ENCODE peak calls at places on chromosomes 3 and 15, in eight cellular contexts. B, F, P, A, R, I, E and K are unnamed samples.

GRCh38 chr3:149224736-149225594 is 3.3 kb upstream of the CP start:
- DNase-seq in B (no peak), F (no peak), P (no peak), A (peak), R (peak), I (peak), E (peak), K (no peak)

GRCh38 chr3:137542049-137542448 is 222.1 kb upstream of the SOX14 start:
- DNase-seq in B (no peak), F (no peak), P (no peak), A (no peak), R (no peak), I (no peak), E (no peak), K (no peak)

GRCh38 chr3:161689699-161690098 is 193.1 kb downstream of the OTOL1 start:
- DNase-seq in B (no peak), F (no peak), P (no peak), A (no peak), R (no peak), I (no peak), E (no peak), K (no peak)

GRCh38 chr3:143123353-143123974 is 3.9 kb downstream of the CHST2 start:
- DNase-seq in B (no peak), F (no peak), P (no peak), A (no peak), R (peak), I (no peak), E (no peak), K (no peak)

GRCh38 chr3:59064276-59064675 is 14.5 kb upstream of the CFAP20DC start:
- DNase-seq in B (no peak), F (no peak), P (no peak), A (no peak), R (peak), I (no peak), E (no peak), K (no peak)

GRCh38 chr15:31474059-31474868 is 147.6 kb downstream of the KLF13 start:
- DNase-seq in B (no peak), F (no peak), P (no peak), A (no peak), R (peak), I (no peak), E (no peak), K (no peak)

GRCh38 chr3:177781686-177782161 is 584.4 kb upstream of the TBL1XR1 start:
- DNase-seq in B (no peak), F (peak), P (peak), A (peak), R (no peak), I (peak), E (peak), K (no peak)

GRCh38 chr3:4826237-4827100 is 152.8 kb upstream of the BHLHE40 start:
- DNase-seq in B (no peak), F (peak), P (peak), A (peak), R (no peak), I (peak), E (peak), K (peak)

GRCh38 chr3:179943097-179943880 is 93.4 kb downstream of the PEX5L start:
- DNase-seq in B (no peak), F (no peak), P (no peak), A (peak), R (no peak), I (no peak), E (no peak), K (no peak)

GRCh38 chr3:69770219-69770618 is 31.0 kb downstream of the MITF start:
- DNase-seq in B (no peak), F (no peak), P (no peak), A (no peak), R (no peak), I (no peak), E (peak), K (no peak)

GRCh38 chr15:68310178-68310810 is 32.7 kb downstream of the FEM1B start:
- DNase-seq in B (no peak), F (peak), P (no peak), A (no peak), R (no peak), I (no peak), E (no peak), K (no peak)

GRCh38 chr15:38389924-38390542 is 63.9 kb upstream of the FAM98B start:
- DNase-seq in B (peak), F (peak), P (peak), A (peak), R (peak), I (peak), E (peak), K (peak)